ENCODE peak calls at places on chromosomes 11 and 22, in eight cellular contexts. U is mucosa of descending colon, P is neural progenitor cell, T is SK-N-SH, Z is keratinocyte, O is tibial nerve, V is cardiac muscle cell, W is mammary epithelial cell. L is an unnamed sample.

GRCh38 chr11:63839508-63840355 is 822 bp downstream of the MARK2 start:
- DNase-seq in P (peak; percentile 50), V (no peak), Z (no peak), O (no peak), T (no peak), W (peak; percentile 23), U (peak; percentile 75), L (peak; percentile 34)

GRCh38 chr11:26095340-26095739 is 236.6 kb upstream of the ANO3 start:
- DNase-seq in V (no peak), W (no peak), U (no peak), P (no peak), T (no peak), Z (no peak), O (no peak), L (no peak)

GRCh38 chr11:35812850-35813249 is 131.0 kb upstream of the LDLRAD3 start:
- DNase-seq in T (no peak), O (no peak), W (no peak), P (no peak), Z (no peak), V (peak; percentile 90), U (no peak), L (no peak)

GRCh38 chr11:119907934-119908760 is 179.1 kb upstream of the NECTIN1 start:
- DNase-seq in V (no peak), O (no peak), Z (no peak), W (no peak), U (peak; percentile 59), P (no peak), T (peak; percentile 86), L (no peak)

GRCh38 chr11:57493507-57494503 is 21.7 kb downstream of the SLC43A1 start:
- DNase-seq in O (no peak), U (no peak), T (peak; percentile 78), V (peak; percentile 43), Z (no peak), P (peak; percentile 65), W (peak; percentile 51), L (peak; percentile 61)

GRCh38 chr11:111639226-111639925 is 37.1 kb downstream of the SIK2 start:
- DNase-seq in V (no peak), W (no peak), O (no peak), P (no peak), Z (no peak), T (no peak), U (no peak), L (no peak)

GRCh38 chr22:48957311-48957986 is 870.2 kb downstream of the BRD1 start:
- DNase-seq in O (no peak), V (no peak), W (no peak), Z (no peak), U (peak; percentile 28), P (no peak), T (no peak), L (no peak)

GRCh38 chr11:79264284-79264683 is 176.5 kb downstream of the TENM4 start:
- DNase-seq in Z (no peak), P (no peak), U (no peak), W (no peak), T (no peak), V (peak; percentile 50), O (no peak), L (no peak)

GRCh38 chr11:32088117-32088941 is 2.5 kb upstream of the RCN1 start:
- DNase-seq in O (peak; percentile 24), W (peak; percentile 84), Z (peak; percentile 33), U (no peak), T (peak; percentile 17), V (peak; percentile 98), P (no peak), L (no peak)

GRCh38 chr11:120527111-120527748 is 15.7 kb downstream of the GRIK4 start:
- DNase-seq in W (no peak), U (no peak), V (peak; percentile 53), O (no peak), Z (no peak), P (peak; percentile 74), T (peak; percentile 90), L (no peak)

GRCh38 chr11:112439614-112440013 is 179.0 kb upstream of the PLET1 start:
- DNase-seq in Z (no peak), T (no peak), O (no peak), V (no peak), W (no peak), U (no peak), P (no peak), L (no peak)

GRCh38 chr11:104918113-104918824 is 20.0 kb upstream of the CASP12 start:
- DNase-seq in P (no peak), V (peak; percentile 76), U (no peak), W (peak; percentile 11), Z (no peak), O (no peak), T (no peak), L (no peak)

GRCh38 chr22:50544746-50545253 is 899 bp upstream of the KLHDC7B start:
- DNase-seq in W (peak; percentile 90), O (no peak), Z (no peak), U (peak; percentile 76), V (no peak), T (no peak), P (no peak), L (no peak)

GRCh38 chr22:50542416-50542927 is 3.2 kb upstream of the KLHDC7B start:
- DNase-seq in T (no peak), P (no peak), W (peak; percentile 73), V (no peak), O (no peak), U (peak; percentile 59), Z (no peak), L (no peak)

GRCh38 chr22:50545522-50546325 is at the start of gene KLHDC7B:
- DNase-seq in T (peak; percentile 82), O (no peak), P (no peak), Z (no peak), V (no peak), U (no peak), W (no peak), L (no peak)

GRCh38 chr22:50546326-50547230 is 879 bp downstream of the KLHDC7B start:
- DNase-seq in T (peak; percentile 44), U (no peak), P (no peak), V (no peak), Z (no peak), W (no peak), O (no peak), L (no peak)

DNA sequence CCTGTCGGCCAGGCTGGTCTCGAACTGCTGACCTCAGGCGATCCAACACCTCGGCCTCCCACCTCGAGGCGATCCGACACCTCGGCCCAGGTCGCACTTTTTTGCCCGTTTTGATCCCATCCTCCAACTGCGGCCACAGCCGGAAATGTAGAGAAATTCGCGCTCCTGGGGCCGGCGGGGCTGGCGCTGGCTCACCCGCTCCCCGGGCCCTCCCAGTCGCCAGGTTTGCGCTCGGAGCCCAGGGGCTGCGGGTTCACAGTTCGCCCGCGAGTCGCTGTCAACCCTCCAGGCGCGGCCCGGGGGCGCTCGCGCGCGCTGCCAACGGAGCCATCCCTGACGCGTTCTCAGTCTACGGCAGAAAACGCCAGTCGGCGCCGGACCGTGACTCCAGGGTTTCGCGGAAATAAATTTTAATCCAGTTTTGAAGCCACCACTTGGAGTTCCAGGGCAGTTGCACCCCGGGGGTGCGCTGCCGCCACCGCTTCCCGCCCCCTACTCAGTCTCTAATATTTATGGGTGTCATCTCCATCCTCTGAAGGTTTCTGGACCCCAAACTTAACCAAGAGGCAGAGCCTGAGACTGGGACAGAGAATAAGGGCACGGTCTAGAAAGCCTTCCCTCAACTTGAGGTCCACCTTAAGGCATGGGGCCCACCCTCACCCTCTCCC is 1.5 kb upstream of the KLHDC7B start:
- DNase-seq in W (no peak), T (peak; percentile 83), O (peak; percentile 42), P (peak; percentile 93), V (peak; percentile 77), U (peak; percentile 92), Z (no peak), L (peak; percentile 70)
- H3K4me3 ChIP-seq in W (no peak overlapping the region), T (no peak overlapping the region), O (peak overlapping the region; percentile 26), P (peak overlapping the region; percentile 32), V (no peak overlapping the region), U (no peak overlapping the region), Z (peak overlapping the region; percentile 43), L (peak overlapping the region; percentile 63)

DNA sequence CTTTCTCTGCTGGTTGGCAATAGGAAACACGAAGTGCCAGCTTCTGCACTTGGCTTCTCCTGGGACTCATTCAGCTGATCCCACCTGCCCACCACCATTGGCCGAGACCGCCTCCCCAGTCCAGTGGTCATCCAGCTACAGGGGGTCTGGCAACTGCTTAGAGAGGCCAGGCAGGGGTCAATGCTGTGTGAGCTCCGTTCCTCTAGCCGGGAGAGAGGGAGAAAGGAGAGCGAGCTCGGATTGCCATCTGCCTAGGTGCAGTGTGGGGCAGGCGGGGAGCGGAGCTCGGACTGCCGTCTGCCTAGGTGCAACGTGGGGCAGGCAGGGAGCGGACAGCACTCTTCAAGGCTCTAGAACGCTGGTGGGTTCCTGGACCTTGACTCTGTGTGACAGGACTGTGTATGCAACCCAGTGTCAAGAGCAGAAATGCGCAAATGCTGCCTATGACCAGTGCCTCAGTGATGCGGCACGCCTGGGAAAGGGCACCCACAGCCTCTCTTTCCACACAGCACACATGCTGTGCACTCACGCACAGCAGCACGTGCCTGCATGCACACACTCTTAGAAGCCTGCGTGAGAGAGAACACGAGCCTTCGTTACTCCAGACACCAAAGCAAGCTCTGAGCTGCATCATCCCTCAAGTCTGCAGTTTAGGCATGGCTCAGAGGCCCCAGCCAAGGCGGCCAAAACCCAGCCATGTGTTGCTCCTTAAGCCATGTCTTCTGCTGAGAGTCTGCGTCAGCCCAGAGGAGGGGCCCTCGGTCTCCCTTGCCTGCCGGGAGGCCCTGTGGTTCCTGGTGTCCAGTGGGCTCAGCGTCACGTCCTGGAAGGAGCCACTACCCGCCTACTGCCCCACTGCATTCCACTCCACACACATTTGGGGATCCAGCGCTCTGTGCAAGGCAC is 26.8 kb upstream of the JAM3 start:
- DNase-seq in U (no peak), Z (no peak), V (no peak), T (no peak), O (no peak), W (no peak), P (no peak), L (no peak)
- H3K4me1 ChIP-seq in U (peaks cover 5% of the 10 kb centered on the region), Z (peaks cover 47% of the 10 kb centered on the region), V (peaks cover 43% of the 10 kb centered on the region), T (peaks cover 54% of the 10 kb centered on the region), O (no peaks in the 10 kb centered on the region), W (peaks cover 10% of the 10 kb centered on the region), P (peaks cover 26% of the 10 kb centered on the region), L (peaks cover 11% of the 10 kb centered on the region)

DNA sequence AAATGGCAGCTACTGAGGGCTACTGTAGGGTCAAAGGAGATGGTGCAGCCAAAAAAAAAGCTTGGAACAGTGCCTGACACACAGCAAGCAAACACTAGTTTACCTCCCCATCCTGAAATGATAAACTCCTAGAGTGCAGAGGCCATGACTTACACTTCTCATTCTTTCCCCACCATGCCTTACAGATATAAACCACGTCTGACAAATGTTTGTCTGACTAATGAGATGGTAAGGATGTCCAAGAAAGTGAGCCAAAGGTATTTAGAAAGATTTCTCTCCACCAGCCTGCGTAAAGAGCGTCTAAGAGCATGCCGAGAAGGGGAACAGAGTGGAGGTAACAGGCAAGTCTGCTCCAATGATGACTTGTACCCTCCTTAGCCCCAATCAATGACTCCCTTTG is 99.0 kb downstream of the LARGE1 start:
- DNase-seq in Z (no peak), U (no peak), T (no peak), P (no peak), V (no peak), W (no peak), O (no peak), L (no peak)
- H3K9me3 ChIP-seq in Z (no peaks in the 10 kb centered on the region), U (no peaks in the 10 kb centered on the region), T (no peaks in the 10 kb centered on the region), P (no peaks in the 10 kb centered on the region), V (peaks cover 1% of the 10 kb centered on the region), W (peaks cover 23% of the 10 kb centered on the region), O (peaks cover 9% of the 10 kb centered on the region), L (no peaks in the 10 kb centered on the region)

DNA sequence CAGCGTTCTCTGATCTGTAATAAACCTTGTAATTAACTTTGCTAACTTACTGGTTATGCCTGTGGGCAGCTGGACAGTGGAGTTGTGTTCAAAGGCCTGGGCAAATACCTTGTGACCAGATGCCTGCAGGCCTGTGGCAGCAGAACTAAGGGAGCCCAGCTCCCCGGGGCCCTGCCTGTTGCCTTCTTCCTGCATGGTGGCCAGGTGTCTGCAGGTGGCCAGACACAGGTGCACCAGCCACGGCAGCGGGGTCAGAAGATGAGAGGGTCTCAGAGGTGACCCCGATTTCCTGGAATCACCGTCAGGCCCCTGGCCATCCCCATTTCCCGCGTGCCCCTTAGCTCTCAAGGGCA is 127.2 kb downstream of the OSBP2 start:
- DNase-seq in P (no peak), O (no peak), Z (no peak), V (no peak), U (no peak), T (peak; percentile 65), W (no peak), L (no peak)
- H3K4me3 ChIP-seq in P (peak overlapping the region; percentile 54), O (no peak overlapping the region), Z (peak overlapping the region; percentile 61), V (peak overlapping the region; percentile 19), U (no peak overlapping the region), T (peak overlapping the region; percentile 46), W (peak overlapping the region; percentile 51), L (no peak overlapping the region)